ENCODE peak calls at places on chromosomes 6 and 20, in seven cellular contexts. M is HCT116, C is RCC 7860, A is pancreas, R is AG20443, H is GM18507, P is LoVo. S is an unnamed sample.

GRCh38 chr6:41682056-41682477 is 43.8 kb downstream of the MDFI start:
- DNase-seq in M (peak), C (peak), A (peak), R (peak), H (peak), P (peak), S (peak)

GRCh38 chr6:52571099-52571755 is 5.6 kb downstream of the TRAM2 start:
- DNase-seq in M (no peak), C (no peak), A (no peak), R (peak), H (no peak), P (no peak), S (peak)

GRCh38 chr6:157169656-157170055 is 153.7 kb downstream of the TMEM242 start:
- DNase-seq in M (no peak), C (no peak), A (no peak), R (no peak), H (no peak), P (no peak), S (no peak)

GRCh38 chr6:4025681-4026080 is 53.3 kb downstream of the FAM217A start:
- DNase-seq in M (no peak), C (no peak), A (no peak), R (no peak), H (no peak), P (no peak), S (no peak)

GRCh38 chr6:127641905-127642304 is 64.9 kb downstream of the C6orf58 start:
- DNase-seq in M (peak), C (peak), A (no peak), R (peak), H (no peak), P (peak), S (peak)

GRCh38 chr6:43812850-43813584 is 43.0 kb downstream of the VEGFA start:
- DNase-seq in M (no peak), C (no peak), A (no peak), R (no peak), H (no peak), P (peak), S (no peak)

GRCh38 chr6:131169613-131170012 is 34.3 kb downstream of the AKAP7 start:
- DNase-seq in M (no peak), C (no peak), A (no peak), R (no peak), H (no peak), P (no peak), S (no peak)

GRCh38 chr6:168326294-168327261 is 7.0 kb upstream of the DACT2 start:
- DNase-seq in M (no peak), C (no peak), A (no peak), R (no peak), H (no peak), P (peak), S (no peak)

GRCh38 chr6:44072959-44073611 is 54.2 kb downstream of the MRPL14 start:
- DNase-seq in M (no peak), C (peak), A (peak), R (peak), H (peak), P (peak), S (peak)

GRCh38 chr20:38599410-38599882 is 2.2 kb upstream of the ARHGAP40 start:
- DNase-seq in M (no peak), C (peak), A (peak), R (no peak), H (no peak), P (no peak), S (no peak)

GRCh38 chr6:82045965-82046756 is 201.4 kb downstream of the IBTK start:
- DNase-seq in M (no peak), C (peak), A (no peak), R (peak), H (no peak), P (no peak), S (peak)

GRCh38 chr6:74277749-74278148 is 581.7 kb downstream of the CD109 start:
- DNase-seq in M (no peak), C (no peak), A (no peak), R (peak), H (no peak), P (no peak), S (peak)

GRCh38 chr20:44734938-44735337 is 10.7 kb upstream of the KCNK15 start:
- DNase-seq in M (no peak), C (peak), A (no peak), R (peak), H (no peak), P (peak), S (peak)

GRCh38 chr6:17497701-17498100 is 102.4 kb upstream of the FAM8A1 start:
- DNase-seq in M (no peak), C (no peak), A (no peak), R (no peak), H (no peak), P (no peak), S (no peak)

GRCh38 chr6:16818992-16819626 is 57.8 kb upstream of the ATXN1 start:
- DNase-seq in M (no peak), C (no peak), A (no peak), R (no peak), H (no peak), P (no peak), S (no peak)

GRCh38 chr20:41436679-41437078 is 70.1 kb upstream of the EMILIN3 start:
- DNase-seq in M (no peak), C (peak), A (no peak), R (no peak), H (no peak), P (no peak), S (peak)

GRCh38 chr6:28489366-28490190 is 26.0 kb downstream of the GPX6 start:
- DNase-seq in M (peak), C (peak), A (peak), R (peak), H (peak), P (no peak), S (peak)

GRCh38 chr6:170459451-170459850 is 93.7 kb downstream of the PSMB1 start:
- DNase-seq in M (no peak), C (peak), A (no peak), R (peak), H (peak), P (no peak), S (peak)

GRCh38 chr20:41175727-41176330 is 38.5 kb downstream of the PLCG1 start:
- DNase-seq in M (no peak), C (no peak), A (no peak), R (no peak), H (no peak), P (no peak), S (no peak)

GRCh38 chr6:167907837-167908681 is 81.3 kb downstream of the AFDN start:
- DNase-seq in M (peak), C (peak), A (no peak), R (peak), H (no peak), P (peak), S (peak)

GRCh38 chr6:159254186-159254585 is 85.0 kb downstream of the FNDC1 start:
- DNase-seq in M (no peak), C (no peak), A (no peak), R (peak), H (no peak), P (no peak), S (peak)

GRCh38 chr6:124393536-124393935 is 568.7 kb upstream of the RNF217 start:
- DNase-seq in M (no peak), C (no peak), A (no peak), R (no peak), H (no peak), P (no peak), S (no peak)

GRCh38 chr20:57788936-57789613 is 79.3 kb upstream of the PMEPA1 start:
- DNase-seq in M (no peak), C (no peak), A (no peak), R (no peak), H (no peak), P (no peak), S (no peak)

GRCh38 chr6:160042788-160043301 is 74.0 kb downstream of the IGF2R start:
- DNase-seq in M (no peak), C (no peak), A (no peak), R (peak), H (no peak), P (no peak), S (peak)

GRCh38 chr6:3749991-3750323 is 1.6 kb downstream of the PXDC1 start:
- DNase-seq in M (no peak), C (peak), A (peak), R (peak), H (no peak), P (no peak), S (peak)

GRCh38 chr6:150924808-150925654 is 59.5 kb downstream of the MTHFD1L start:
- DNase-seq in M (no peak), C (no peak), A (no peak), R (peak), H (no peak), P (no peak), S (peak)

GRCh38 chr20:45377191-45377775 is 842 bp downstream of the TP53TG5 start:
- DNase-seq in M (no peak), C (no peak), A (no peak), R (no peak), H (no peak), P (no peak), S (no peak)

GRCh38 chr6:148973809-148974208 is 227.0 kb downstream of the UST start:
- DNase-seq in M (peak), C (no peak), A (no peak), R (peak), H (no peak), P (no peak), S (peak)

GRCh38 chr20:41232971-41233926 is 84.3 kb downstream of the ZHX3 start:
- DNase-seq in M (no peak), C (peak), A (no peak), R (peak), H (no peak), P (peak), S (peak)

GRCh38 chr20:48015136-48015925 is 230.1 kb upstream of the SULF2 start:
- DNase-seq in M (no peak), C (no peak), A (no peak), R (no peak), H (no peak), P (no peak), S (peak)

GRCh38 chr6:145887969-145888368 is 73.4 kb upstream of the FBXO30 start:
- DNase-seq in M (no peak), C (no peak), A (no peak), R (no peak), H (no peak), P (no peak), S (peak)

GRCh38 chr6:44634321-44634720 is 246.8 kb downstream of the CDC5L start:
- DNase-seq in M (no peak), C (no peak), A (no peak), R (no peak), H (no peak), P (no peak), S (no peak)

GRCh38 chr6:27295301-27296079 is 16.6 kb downstream of the POM121L2 start:
- DNase-seq in M (peak), C (peak), A (no peak), R (no peak), H (no peak), P (peak), S (peak)

GRCh38 chr6:157455731-157456523 is 74.9 kb downstream of the ZDHHC14 start:
- DNase-seq in M (no peak), C (no peak), A (no peak), R (no peak), H (no peak), P (no peak), S (no peak)